ENCODE peak calls at places on chromosome 20, in ten cellular contexts. One of them, this sample, is unnamed.

GRCh38 chr20:50866036-50866685 is 65.1 kb downstream of the ADNP start:
- DNase-seq in T-helper 1 cell: no peak
- DNase-seq in endothelial cell: no peak
- DNase-seq in stimulated activated naive CD4-positive, alpha-beta T cell: no peak
- DNase-seq in HEK293T: no peak
- DNase-seq in caudate nucleus: no peak
- DNase-seq in cerebellum: no peak
- DNase-seq in T1000: no peak
- DNase-seq in NCI-H345: no peak
- DNase-seq in Right ventricle myocardium inferior: peak; percentile 27
- DNase-seq in this sample: no peak

GRCh38 chr20:61647741-61648140 is 395.7 kb downstream of the CDH4 start:
- DNase-seq in T-helper 1 cell: no peak
- DNase-seq in endothelial cell: no peak
- DNase-seq in stimulated activated naive CD4-positive, alpha-beta T cell: no peak
- DNase-seq in HEK293T: no peak
- DNase-seq in caudate nucleus: no peak
- DNase-seq in cerebellum: no peak
- DNase-seq in T1000: no peak
- DNase-seq in NCI-H345: no peak
- DNase-seq in Right ventricle myocardium inferior: no peak
- DNase-seq in this sample: no peak

GRCh38 chr20:47136782-47137181 is 219.7 kb downstream of the ZMYND8 start:
- DNase-seq in T-helper 1 cell: no peak
- DNase-seq in endothelial cell: no peak
- DNase-seq in stimulated activated naive CD4-positive, alpha-beta T cell: no peak
- DNase-seq in HEK293T: no peak
- DNase-seq in caudate nucleus: no peak
- DNase-seq in cerebellum: no peak
- DNase-seq in T1000: no peak
- DNase-seq in NCI-H345: no peak
- DNase-seq in Right ventricle myocardium inferior: no peak
- DNase-seq in this sample: no peak

GRCh38 chr20:38985603-38986170 is 23.5 kb downstream of the DHX35 start:
- DNase-seq in T-helper 1 cell: no peak
- DNase-seq in endothelial cell: no peak
- DNase-seq in stimulated activated naive CD4-positive, alpha-beta T cell: no peak
- DNase-seq in HEK293T: no peak
- DNase-seq in caudate nucleus: no peak
- DNase-seq in cerebellum: no peak
- DNase-seq in T1000: no peak
- DNase-seq in NCI-H345: no peak
- DNase-seq in Right ventricle myocardium inferior: no peak
- DNase-seq in this sample: no peak

GRCh38 chr20:9032758-9033157 is 36.1 kb upstream of the PLCB4 start:
- DNase-seq in T-helper 1 cell: no peak
- DNase-seq in endothelial cell: no peak
- DNase-seq in stimulated activated naive CD4-positive, alpha-beta T cell: no peak
- DNase-seq in HEK293T: no peak
- DNase-seq in caudate nucleus: no peak
- DNase-seq in cerebellum: no peak
- DNase-seq in T1000: no peak
- DNase-seq in NCI-H345: no peak
- DNase-seq in Right ventricle myocardium inferior: no peak
- DNase-seq in this sample: no peak

GRCh38 chr20:137668-138131 is 4.7 kb upstream of the DEFB126 start:
- DNase-seq in T-helper 1 cell: no peak
- DNase-seq in endothelial cell: no peak
- DNase-seq in stimulated activated naive CD4-positive, alpha-beta T cell: no peak
- DNase-seq in HEK293T: peak; percentile 17
- DNase-seq in caudate nucleus: no peak
- DNase-seq in cerebellum: no peak
- DNase-seq in T1000: no peak
- DNase-seq in NCI-H345: no peak
- DNase-seq in Right ventricle myocardium inferior: no peak
- DNase-seq in this sample: peak; percentile 34

GRCh38 chr20:11379257-11380011 is 538.3 kb upstream of the BTBD3 start:
- DNase-seq in T-helper 1 cell: no peak
- DNase-seq in endothelial cell: no peak
- DNase-seq in stimulated activated naive CD4-positive, alpha-beta T cell: no peak
- DNase-seq in HEK293T: peak; percentile 20
- DNase-seq in caudate nucleus: no peak
- DNase-seq in cerebellum: no peak
- DNase-seq in T1000: no peak
- DNase-seq in NCI-H345: peak; percentile 85
- DNase-seq in Right ventricle myocardium inferior: no peak
- DNase-seq in this sample: peak; percentile 53

GRCh38 chr20:15834857-15835256 is 738.4 kb downstream of the KIF16B start:
- DNase-seq in T-helper 1 cell: no peak
- DNase-seq in endothelial cell: no peak
- DNase-seq in stimulated activated naive CD4-positive, alpha-beta T cell: no peak
- DNase-seq in HEK293T: no peak
- DNase-seq in caudate nucleus: no peak
- DNase-seq in cerebellum: peak; percentile 39
- DNase-seq in T1000: no peak
- DNase-seq in NCI-H345: peak; percentile 91
- DNase-seq in Right ventricle myocardium inferior: no peak
- DNase-seq in this sample: peak; percentile 81

GRCh38 chr20:48787861-48788375 is 39.9 kb downstream of the PREX1 start:
- DNase-seq in T-helper 1 cell: no peak
- DNase-seq in endothelial cell: no peak
- DNase-seq in stimulated activated naive CD4-positive, alpha-beta T cell: no peak
- DNase-seq in HEK293T: no peak
- DNase-seq in caudate nucleus: no peak
- DNase-seq in cerebellum: no peak
- DNase-seq in T1000: no peak
- DNase-seq in NCI-H345: no peak
- DNase-seq in Right ventricle myocardium inferior: no peak
- DNase-seq in this sample: no peak

GRCh38 chr20:63381781-63382431 is 20.8 kb upstream of the CHRNA4 start:
- DNase-seq in T-helper 1 cell: no peak
- DNase-seq in endothelial cell: peak; percentile 71
- DNase-seq in stimulated activated naive CD4-positive, alpha-beta T cell: peak; percentile 22
- DNase-seq in HEK293T: peak; percentile 76
- DNase-seq in caudate nucleus: no peak
- DNase-seq in cerebellum: peak; percentile 67
- DNase-seq in T1000: no peak
- DNase-seq in NCI-H345: peak; percentile 33
- DNase-seq in Right ventricle myocardium inferior: no peak
- DNase-seq in this sample: peak; percentile 67

GRCh38 chr20:31719644-31720485 is 2.8 kb downstream of the BCL2L1 start:
- DNase-seq in T-helper 1 cell: no peak
- DNase-seq in endothelial cell: no peak
- DNase-seq in stimulated activated naive CD4-positive, alpha-beta T cell: no peak
- DNase-seq in HEK293T: no peak
- DNase-seq in caudate nucleus: peak; percentile 33
- DNase-seq in cerebellum: no peak
- DNase-seq in T1000: no peak
- DNase-seq in NCI-H345: no peak
- DNase-seq in Right ventricle myocardium inferior: no peak
- DNase-seq in this sample: no peak

GRCh38 chr20:17583126-17583525 is 13.3 kb downstream of the DSTN start:
- DNase-seq in T-helper 1 cell: no peak
- DNase-seq in endothelial cell: no peak
- DNase-seq in stimulated activated naive CD4-positive, alpha-beta T cell: no peak
- DNase-seq in HEK293T: no peak
- DNase-seq in caudate nucleus: no peak
- DNase-seq in cerebellum: no peak
- DNase-seq in T1000: no peak
- DNase-seq in NCI-H345: no peak
- DNase-seq in Right ventricle myocardium inferior: no peak
- DNase-seq in this sample: no peak

GRCh38 chr20:40251284-40251932 is 437.6 kb downstream of the MAFB start:
- DNase-seq in T-helper 1 cell: no peak
- DNase-seq in endothelial cell: peak; percentile 46
- DNase-seq in stimulated activated naive CD4-positive, alpha-beta T cell: no peak
- DNase-seq in HEK293T: peak; percentile 45
- DNase-seq in caudate nucleus: no peak
- DNase-seq in cerebellum: no peak
- DNase-seq in T1000: no peak
- DNase-seq in NCI-H345: no peak
- DNase-seq in Right ventricle myocardium inferior: no peak
- DNase-seq in this sample: peak; percentile 59

GRCh38 chr20:22452442-22453011 is 131.8 kb downstream of the FOXA2 start:
- DNase-seq in T-helper 1 cell: no peak
- DNase-seq in endothelial cell: no peak
- DNase-seq in stimulated activated naive CD4-positive, alpha-beta T cell: no peak
- DNase-seq in HEK293T: no peak
- DNase-seq in caudate nucleus: no peak
- DNase-seq in cerebellum: no peak
- DNase-seq in T1000: no peak
- DNase-seq in NCI-H345: no peak
- DNase-seq in Right ventricle myocardium inferior: no peak
- DNase-seq in this sample: no peak

GRCh38 chr20:37308098-37309050 is 18.9 kb downstream of the MANBAL start:
- DNase-seq in T-helper 1 cell: no peak
- DNase-seq in endothelial cell: no peak
- DNase-seq in stimulated activated naive CD4-positive, alpha-beta T cell: no peak
- DNase-seq in HEK293T: no peak
- DNase-seq in caudate nucleus: no peak
- DNase-seq in cerebellum: no peak
- DNase-seq in T1000: no peak
- DNase-seq in NCI-H345: no peak
- DNase-seq in Right ventricle myocardium inferior: no peak
- DNase-seq in this sample: no peak

GRCh38 chr20:20399705-20400104 is 31.8 kb downstream of the INSM1 start:
- DNase-seq in T-helper 1 cell: no peak
- DNase-seq in endothelial cell: no peak
- DNase-seq in stimulated activated naive CD4-positive, alpha-beta T cell: no peak
- DNase-seq in HEK293T: no peak
- DNase-seq in caudate nucleus: no peak
- DNase-seq in cerebellum: no peak
- DNase-seq in T1000: no peak
- DNase-seq in NCI-H345: no peak
- DNase-seq in Right ventricle myocardium inferior: no peak
- DNase-seq in this sample: no peak

GRCh38 chr20:8043687-8044278 is 24.2 kb upstream of the TMX4 start:
- DNase-seq in T-helper 1 cell: peak; percentile 21
- DNase-seq in endothelial cell: peak; percentile 43
- DNase-seq in stimulated activated naive CD4-positive, alpha-beta T cell: peak; percentile 65
- DNase-seq in HEK293T: peak; percentile 55
- DNase-seq in caudate nucleus: peak; percentile 4
- DNase-seq in cerebellum: peak; percentile 68
- DNase-seq in T1000: peak; percentile 15
- DNase-seq in NCI-H345: peak; percentile 85
- DNase-seq in Right ventricle myocardium inferior: peak; percentile 13
- DNase-seq in this sample: peak; percentile 28

GRCh38 chr20:24979036-24979960 is 13.3 kb downstream of the APMAP start:
- DNase-seq in T-helper 1 cell: no peak
- DNase-seq in endothelial cell: no peak
- DNase-seq in stimulated activated naive CD4-positive, alpha-beta T cell: no peak
- DNase-seq in HEK293T: no peak
- DNase-seq in caudate nucleus: no peak
- DNase-seq in cerebellum: no peak
- DNase-seq in T1000: no peak
- DNase-seq in NCI-H345: no peak
- DNase-seq in Right ventricle myocardium inferior: no peak
- DNase-seq in this sample: no peak

GRCh38 chr20:24118781-24119175 is 130.2 kb upstream of the GGTLC1 start:
- DNase-seq in T-helper 1 cell: no peak
- DNase-seq in endothelial cell: no peak
- DNase-seq in stimulated activated naive CD4-positive, alpha-beta T cell: no peak
- DNase-seq in HEK293T: no peak
- DNase-seq in caudate nucleus: no peak
- DNase-seq in cerebellum: no peak
- DNase-seq in T1000: no peak
- DNase-seq in NCI-H345: no peak
- DNase-seq in Right ventricle myocardium inferior: no peak
- DNase-seq in this sample: no peak

GRCh38 chr20:59391975-59392374 is 91.6 kb downstream of the EDN3 start:
- DNase-seq in T-helper 1 cell: no peak
- DNase-seq in endothelial cell: no peak
- DNase-seq in stimulated activated naive CD4-positive, alpha-beta T cell: no peak
- DNase-seq in HEK293T: no peak
- DNase-seq in caudate nucleus: no peak
- DNase-seq in cerebellum: no peak
- DNase-seq in T1000: no peak
- DNase-seq in NCI-H345: no peak
- DNase-seq in Right ventricle myocardium inferior: no peak
- DNase-seq in this sample: no peak

GRCh38 chr20:52676282-52676995 is 295.7 kb upstream of the TSHZ2 start:
- DNase-seq in T-helper 1 cell: no peak
- DNase-seq in endothelial cell: no peak
- DNase-seq in stimulated activated naive CD4-positive, alpha-beta T cell: peak; percentile 18
- DNase-seq in HEK293T: no peak
- DNase-seq in caudate nucleus: no peak
- DNase-seq in cerebellum: no peak
- DNase-seq in T1000: no peak
- DNase-seq in NCI-H345: no peak
- DNase-seq in Right ventricle myocardium inferior: no peak
- DNase-seq in this sample: no peak

GRCh38 chr20:37575884-37576283 is 48.2 kb upstream of the BLCAP start:
- DNase-seq in T-helper 1 cell: no peak
- DNase-seq in endothelial cell: peak; percentile 28
- DNase-seq in stimulated activated naive CD4-positive, alpha-beta T cell: no peak
- DNase-seq in HEK293T: no peak
- DNase-seq in caudate nucleus: no peak
- DNase-seq in cerebellum: no peak
- DNase-seq in T1000: no peak
- DNase-seq in NCI-H345: no peak
- DNase-seq in Right ventricle myocardium inferior: no peak
- DNase-seq in this sample: no peak

GRCh38 chr20:301886-302848 is 4.8 kb downstream of the ZCCHC3 start:
- DNase-seq in T-helper 1 cell: no peak
- DNase-seq in endothelial cell: no peak
- DNase-seq in stimulated activated naive CD4-positive, alpha-beta T cell: no peak
- DNase-seq in HEK293T: no peak
- DNase-seq in caudate nucleus: no peak
- DNase-seq in cerebellum: no peak
- DNase-seq in T1000: no peak
- DNase-seq in NCI-H345: no peak
- DNase-seq in Right ventricle myocardium inferior: no peak
- DNase-seq in this sample: no peak

GRCh38 chr20:35741892-35742740 is at the start of gene RBM39:
- DNase-seq in T-helper 1 cell: peak; percentile 99
- DNase-seq in endothelial cell: peak; percentile 99
- DNase-seq in stimulated activated naive CD4-positive, alpha-beta T cell: peak; percentile 100
- DNase-seq in HEK293T: peak; percentile 96
- DNase-seq in caudate nucleus: peak; percentile 98
- DNase-seq in cerebellum: peak; percentile 99
- DNase-seq in T1000: peak; percentile 99
- DNase-seq in NCI-H345: peak; percentile 100
- DNase-seq in Right ventricle myocardium inferior: peak; percentile 100
- DNase-seq in this sample: peak; percentile 100

GRCh38 chr20:58228484-58229197 is at the start of gene ANKRD60:
- DNase-seq in T-helper 1 cell: peak; percentile 44
- DNase-seq in endothelial cell: peak; percentile 36
- DNase-seq in stimulated activated naive CD4-positive, alpha-beta T cell: peak; percentile 66
- DNase-seq in HEK293T: no peak
- DNase-seq in caudate nucleus: no peak
- DNase-seq in cerebellum: no peak
- DNase-seq in T1000: no peak
- DNase-seq in NCI-H345: peak; percentile 31
- DNase-seq in Right ventricle myocardium inferior: no peak
- DNase-seq in this sample: peak; percentile 66